ENCODE peak calls at places on chromosomes 6 and 20, in seven cellular contexts. Y, N, P, F, C, H and E are unnamed samples.
A peak's percentile ranks its signal among the peaks of the same experiment; 100 is the strongest.

GRCh38 chr20:60921021-60921622 is 330.9 kb upstream of the CDH4 start:
- DNase-seq in Y (no peak), F (no peak), C (no peak), P (no peak), N (peak; percentile 31), H (peak; percentile 37), E (no peak)

GRCh38 chr6:136994782-136995181 is 50.0 kb downstream of the IL20RA start:
- DNase-seq in C (no peak), N (no peak), Y (no peak), H (no peak), P (no peak), F (no peak), E (no peak)

GRCh38 chr6:38020593-38020992 is 201.1 kb downstream of the ZFAND3 start:
- DNase-seq in C (no peak), Y (no peak), P (no peak), N (no peak), F (no peak), H (no peak), E (no peak)

GRCh38 chr6:111721677-111722219 is 116.1 kb upstream of the TRAF3IP2 start:
- DNase-seq in C (no peak), N (peak; percentile 25), H (no peak), F (no peak), Y (peak; percentile 65), P (no peak), E (no peak)

GRCh38 chr6:82875573-82876185 is 190.0 kb downstream of the UBE3D start:
- DNase-seq in C (no peak), H (no peak), F (no peak), Y (no peak), N (no peak), P (no peak), E (no peak)

GRCh38 chr6:134358320-134358719 is 40.4 kb upstream of the SGK1 start:
- DNase-seq in P (no peak), F (no peak), H (no peak), N (no peak), C (no peak), Y (no peak), E (no peak)

GRCh38 chr6:52739134-52739533 is 24.1 kb downstream of the GSTA2 start:
- DNase-seq in C (no peak), N (no peak), P (no peak), Y (no peak), F (no peak), H (no peak), E (no peak)

GRCh38 chr6:33610057-33610456 is 11.1 kb upstream of the ITPR3 start:
- DNase-seq in H (peak; percentile 63), N (no peak), Y (no peak), F (no peak), P (no peak), C (no peak), E (no peak)

GRCh38 chr6:148513145-148514071 is 170.8 kb downstream of the SASH1 start:
- DNase-seq in P (peak; percentile 72), N (no peak), F (no peak), H (peak; percentile 59), Y (peak; percentile 68), C (no peak), E (no peak)

GRCh38 chr20:47610247-47610944 is 108.7 kb downstream of the NCOA3 start:
- DNase-seq in H (peak; percentile 71), P (no peak), F (no peak), C (peak; percentile 55), Y (no peak), N (peak; percentile 61), E (no peak)

GRCh38 chr6:35356391-35356790 is 14.0 kb downstream of the PPARD start:
- DNase-seq in F (no peak), P (no peak), Y (no peak), H (no peak), C (no peak), N (no peak), E (no peak)

GRCh38 chr20:33660035-33660684 is 2.0 kb upstream of the C20orf144 start:
- DNase-seq in C (no peak), H (no peak), N (no peak), P (no peak), F (no peak), Y (no peak), E (no peak)

GRCh38 chr6:128519931-128520435 is 416 bp downstream of the PTPRK start:
- DNase-seq in N (peak; percentile 48), H (no peak), C (peak; percentile 6), P (peak; percentile 57), Y (no peak), F (peak; percentile 78), E (no peak)

GRCh38 chr20:17024513-17025105 is 202.2 kb upstream of the PCSK2 start:
- DNase-seq in C (no peak), N (no peak), P (no peak), Y (peak; percentile 84), H (no peak), F (no peak), E (peak; percentile 72)

GRCh38 chr6:139016337-139017213 is 12.0 kb upstream of the ABRACL start:
- DNase-seq in F (no peak), P (no peak), N (no peak), C (no peak), H (no peak), Y (no peak), E (no peak)

GRCh38 chr6:7267521-7268091 is 45.4 kb downstream of the SSR1 start:
- DNase-seq in P (peak; percentile 95), H (no peak), C (no peak), Y (peak; percentile 53), F (peak; percentile 86), N (no peak), E (no peak)

GRCh38 chr6:30465582-30466306 is 23.6 kb upstream of the HLA-E start:
- DNase-seq in H (no peak), Y (no peak), P (no peak), F (no peak), C (no peak), N (no peak), E (no peak)

GRCh38 chr6:33207569-33208088 is 671 bp upstream of the RING1 start:
- DNase-seq in Y (no peak), F (peak; percentile 79), H (peak; percentile 63), C (no peak), N (peak; percentile 28), P (no peak), E (no peak)

GRCh38 chr20:6501061-6501460 is 266.4 kb upstream of the BMP2 start:
- DNase-seq in P (no peak), F (no peak), H (no peak), N (no peak), C (no peak), Y (no peak), E (no peak)

GRCh38 chr20:58436868-58437645 is 48.0 kb downstream of the VAPB start:
- DNase-seq in H (no peak), N (no peak), Y (no peak), P (no peak), C (no peak), F (no peak), E (no peak)

GRCh38 chr6:32196682-32197616 is 4.5 kb upstream of the GPSM3 start:
- DNase-seq in H (peak; percentile 67), N (no peak), C (no peak), F (no peak), Y (no peak), P (no peak), E (no peak)